ENCODE peak calls at places on chromosomes 3 and 15, in seven cellular contexts. R is upper lobe of right lung, E is Panc1, F is foreskin fibroblast, V is fibroblast of pulmonary artery, G is Peyer's patch, Q is AG09309. N is an unnamed sample.

GRCh38 chr3:128483657-128484403 is 9.2 kb downstream of the GATA2 start:
- DNase-seq in V (no peak), F (no peak), G (no peak), E (no peak), Q (no peak), R (no peak), N (peak; percentile 79)

GRCh38 chr3:159191454-159191853 is 389.6 kb downstream of the MFSD1 start:
- DNase-seq in E (no peak), F (peak; percentile 88), G (no peak), R (no peak), Q (peak; percentile 86), V (peak; percentile 51), N (no peak)

GRCh38 chr3:142445816-142446254 is 2.0 kb downstream of the XRN1 start:
- DNase-seq in G (no peak), V (peak; percentile 22), F (peak; percentile 20), E (no peak), R (no peak), Q (peak; percentile 23), N (no peak)

GRCh38 chr3:123138819-123139517 is 62.8 kb upstream of the SEC22A start:
- DNase-seq in G (no peak), Q (no peak), V (no peak), R (peak; percentile 56), E (no peak), F (peak; percentile 63), N (no peak)

GRCh38 chr3:191688756-191689433 is 227.9 kb downstream of the PYDC2 start:
- DNase-seq in Q (no peak), F (no peak), E (no peak), G (no peak), R (no peak), V (no peak), N (no peak)

GRCh38 chr3:37443363-37444035 is 269.1 kb upstream of the LRRFIP2 start:
- DNase-seq in Q (no peak), E (no peak), F (no peak), R (no peak), G (no peak), V (no peak), N (no peak)

GRCh38 chr15:31327674-31328424 is 1.2 kb downstream of the KLF13 start:
- DNase-seq in Q (no peak), F (peak; percentile 27), E (no peak), G (peak; percentile 90), V (peak; percentile 43), R (peak; percentile 93), N (peak; percentile 85)

GRCh38 chr3:69738291-69738690 is 973 bp upstream of the MITF start:
- DNase-seq in V (peak; percentile 20), Q (no peak), R (no peak), E (no peak), G (no peak), F (peak; percentile 40), N (peak; percentile 10)

GRCh38 chr15:78399081-78399480 is 38.9 kb upstream of the IREB2 start:
- DNase-seq in F (no peak), E (no peak), Q (no peak), R (no peak), V (no peak), G (no peak), N (no peak)

GRCh38 chr15:84883916-84884781 is at the start of gene SLC28A1:
- DNase-seq in E (no peak), Q (no peak), G (peak; percentile 81), R (no peak), F (no peak), V (no peak), N (no peak)
- H3K4me3 ChIP-seq in E (no peak within 1 kb of the TSS), Q (no peak within 1 kb of the TSS), G (no peak within 1 kb of the TSS), R (no peak within 1 kb of the TSS), F (no peak within 1 kb of the TSS), V (no peak within 1 kb of the TSS), N (no peak within 1 kb of the TSS)

DNA sequence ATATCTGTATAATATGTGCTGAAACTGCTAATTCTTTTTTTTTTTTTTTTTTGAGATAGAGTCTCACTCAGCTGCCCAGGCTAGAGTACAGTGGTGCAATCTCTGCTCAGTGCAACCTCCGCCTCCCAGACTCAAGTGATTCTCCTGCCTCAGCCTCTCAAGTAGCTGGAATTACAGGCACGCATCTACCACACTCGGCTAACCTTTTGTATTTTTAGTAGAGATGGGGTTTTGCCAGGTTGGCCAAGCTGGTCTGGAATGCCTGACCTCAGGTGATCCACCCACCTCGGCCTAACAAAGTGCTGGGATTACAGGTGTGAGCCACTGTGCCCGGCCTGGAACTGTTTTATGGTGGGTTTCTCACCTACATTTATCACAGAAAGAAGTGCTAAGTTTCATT is 307.8 kb upstream of the STT3B start:
- DNase-seq in Q (no peak), G (no peak), R (no peak), F (no peak), V (no peak), E (no peak), N (no peak)
- H3K4me3 ChIP-seq in Q (no peak overlapping the region), G (no peak overlapping the region), R (no peak overlapping the region), F (no peak overlapping the region), V (no peak overlapping the region), E (no peak overlapping the region), N (no peak overlapping the region)

GRCh38 chr3:181716916-181717315 is 5.2 kb downstream of the SOX2 start:
- DNase-seq in Q (no peak), G (no peak), R (no peak), F (no peak), E (no peak), V (no peak), N (peak; percentile 15)

GRCh38 chr3:181719298-181719859 is 7.7 kb downstream of the SOX2 start:
- DNase-seq in E (no peak), G (no peak), V (no peak), Q (no peak), F (no peak), R (no peak), N (peak; percentile 57)

GRCh38 chr3:181718416-181718815 is 6.7 kb downstream of the SOX2 start:
- DNase-seq in V (no peak), G (no peak), F (no peak), Q (no peak), R (no peak), E (no peak), N (peak; percentile 10)

GRCh38 chr3:181715601-181716340 is 4.0 kb downstream of the SOX2 start:
- DNase-seq in V (no peak), Q (no peak), R (no peak), E (no peak), F (no peak), G (no peak), N (peak; percentile 79)

GRCh38 chr3:181717505-181717904 is 5.8 kb downstream of the SOX2 start:
- DNase-seq in E (no peak), Q (no peak), V (no peak), G (no peak), F (no peak), R (no peak), N (peak; percentile 32)
- H3K4me3 ChIP-seq in E (no peak overlapping the region), Q (no peak overlapping the region), V (no peak overlapping the region), G (no peak overlapping the region), F (no peak overlapping the region), R (no peak overlapping the region), N (no peak overlapping the region)

GRCh38 chr15:48355377-48355776 is 24.1 kb downstream of the DUT start:
- DNase-seq in Q (peak; percentile 81), R (no peak), V (peak; percentile 67), E (no peak), G (no peak), F (no peak), N (peak; percentile 4)
- H3K4me3 ChIP-seq in Q (no peak overlapping the region), R (no peak overlapping the region), V (no peak overlapping the region), E (no peak overlapping the region), G (no peak overlapping the region), F (no peak overlapping the region), N (no peak overlapping the region)

GRCh38 chr15:45129651-45130129 is at the start of the genes DUOX1 and DUOXA1:
- DNase-seq in V (no peak), R (peak; percentile 94), E (no peak), F (no peak), G (peak; percentile 74), Q (no peak), N (peak; percentile 94)
- H3K4me3 ChIP-seq in V (no peak within 1 kb of the TSS), R (peak within 1 kb of the TSS; percentile 56), E (no peak within 1 kb of the TSS), F (peak within 1 kb of the TSS; percentile 26), G (no peak within 1 kb of the TSS), Q (peak within 1 kb of the TSS; percentile 5), N (peak within 1 kb of the TSS; percentile 54)

GRCh38 chr3:57594576-57594975 is 2.6 kb downstream of the ARF4 start:
- DNase-seq in V (no peak), F (no peak), Q (no peak), E (no peak), G (no peak), R (no peak), N (no peak)
- H3K4me3 ChIP-seq in V (peak overlapping the region; percentile 100), F (peak overlapping the region; percentile 100), Q (peak overlapping the region; percentile 92), E (peak overlapping the region; percentile 94), G (no peak overlapping the region), R (peak overlapping the region; percentile 94), N (no peak overlapping the region)

GRCh38 chr3:105862217-105862616 is 6.6 kb downstream of the CBLB start:
- DNase-seq in R (no peak), V (no peak), G (no peak), F (no peak), E (no peak), Q (no peak), N (no peak)
- H3K4me3 ChIP-seq in R (peak overlapping the region; percentile 2), V (no peak overlapping the region), G (no peak overlapping the region), F (no peak overlapping the region), E (no peak overlapping the region), Q (no peak overlapping the region), N (no peak overlapping the region)

N was measured in H7.